ENCODE peak calls at places on chromosomes 3 and 15, in four cellular contexts. G is esophagus muscularis mucosa, Z is colonic mucosa, T is mucosa of descending colon. Q is an unnamed sample.

GRCh38 chr3:43534676-43535075 is 87.1 kb downstream of the ANO10 start:
- DNase-seq in G (no peak), Z (no peak), T (no peak), Q (no peak)

GRCh38 chr15:78100886-78101285 is 8.5 kb downstream of the SH2D7 start:
- DNase-seq in G (no peak), Z (no peak), T (no peak), Q (no peak)

GRCh38 chr3:16512435-16513140 is 911 bp downstream of the RFTN1 start:
- DNase-seq in G (no peak), Z (peak; percentile 36), T (peak; percentile 74), Q (no peak)

GRCh38 chr15:101382544-101382943 is 87.5 kb upstream of the SNRPA1 start:
- DNase-seq in G (no peak), Z (no peak), T (no peak), Q (no peak)

GRCh38 chr3:97841304-97841703 is 19.5 kb downstream of the CRYBG3 start:
- DNase-seq in G (no peak), Z (no peak), T (no peak), Q (no peak)

GRCh38 chr3:31522152-31522551 is 10.6 kb upstream of the STT3B start:
- DNase-seq in G (no peak), Z (no peak), T (no peak), Q (no peak)

GRCh38 chr3:144564011-144564410 is 592.4 kb downstream of the DIPK2A start:
- DNase-seq in G (no peak), Z (no peak), T (no peak), Q (no peak)

GRCh38 chr3:170532573-170532972 is 53.3 kb downstream of the SLC7A14 start:
- DNase-seq in G (no peak), Z (no peak), T (no peak), Q (no peak)

GRCh38 chr3:153246805-153247204 is 84.8 kb downstream of the RAP2B start:
- DNase-seq in G (no peak), Z (no peak), T (no peak), Q (no peak)

GRCh38 chr3:126528800-126529541 is 5.0 kb downstream of the CHST13 start:
- DNase-seq in G (no peak), Z (no peak), T (peak; percentile 34), Q (no peak)

GRCh38 chr3:52028572-52028971 is 27.8 kb downstream of the DUSP7 start:
- DNase-seq in G (no peak), Z (no peak), T (no peak), Q (no peak)

GRCh38 chr3:129611446-129611800 is 4.9 kb upstream of the PLXND1 start:
- DNase-seq in G (no peak), Z (no peak), T (peak; percentile 36), Q (no peak)

GRCh38 chr15:62445244-62445643 is 280.2 kb upstream of the C2CD4B start:
- DNase-seq in G (no peak), Z (no peak), T (no peak), Q (no peak)

GRCh38 chr3:76436895-76437294 is 603.0 kb upstream of the ROBO2 start:
- DNase-seq in G (no peak), Z (no peak), T (no peak), Q (no peak)

GRCh38 chr3:79461129-79461792 is 306.5 kb downstream of the ROBO1 start:
- DNase-seq in G (no peak), Z (no peak), T (no peak), Q (no peak)

GRCh38 chr15:65374831-65375401 is 2.9 kb downstream of the IGDCC3 start:
- DNase-seq in G (no peak), Z (no peak), T (no peak), Q (no peak)

GRCh38 chr3:150407818-150408231 is 273 bp upstream of the TSC22D2 start:
- DNase-seq in G (no peak), Z (peak; percentile 98), T (no peak), Q (peak; percentile 97)

GRCh38 chr15:91369823-91370222 is 269.8 kb downstream of the SV2B start:
- DNase-seq in G (no peak), Z (no peak), T (no peak), Q (no peak)

GRCh38 chr3:9339750-9340449 is 23.0 kb upstream of the THUMPD3 start:
- DNase-seq in G (no peak), Z (no peak), T (no peak), Q (no peak)

GRCh38 chr15:23869391-23869790 is 182.3 kb upstream of the NDN start:
- DNase-seq in G (no peak), Z (peak; percentile 43), T (peak; percentile 58), Q (no peak)

GRCh38 chr3:21551019-21551418 is 200.0 kb downstream of the ZNF385D start:
- DNase-seq in G (no peak), Z (no peak), T (no peak), Q (no peak)

GRCh38 chr15:75641603-75642002 is 1.6 kb upstream of the IMP3 start:
- DNase-seq in G (no peak), Z (no peak), T (no peak), Q (no peak)

GRCh38 chr3:49906004-49906860 is 2.6 kb upstream of the MST1R start:
- DNase-seq in G (no peak), Z (peak; percentile 90), T (peak; percentile 87), Q (peak; percentile 41)

GRCh38 chr3:138232705-138233364 is 45.7 kb downstream of the ARMC8 start:
- DNase-seq in G (no peak), Z (no peak), T (no peak), Q (no peak)

GRCh38 chr3:138227650-138228049 is 40.5 kb downstream of the ARMC8 start:
- DNase-seq in G (no peak), Z (no peak), T (no peak), Q (no peak)

GRCh38 chr3:138234401-138235179 is 47.5 kb downstream of the ARMC8 start:
- DNase-seq in G (no peak), Z (no peak), T (no peak), Q (no peak)

DNA sequence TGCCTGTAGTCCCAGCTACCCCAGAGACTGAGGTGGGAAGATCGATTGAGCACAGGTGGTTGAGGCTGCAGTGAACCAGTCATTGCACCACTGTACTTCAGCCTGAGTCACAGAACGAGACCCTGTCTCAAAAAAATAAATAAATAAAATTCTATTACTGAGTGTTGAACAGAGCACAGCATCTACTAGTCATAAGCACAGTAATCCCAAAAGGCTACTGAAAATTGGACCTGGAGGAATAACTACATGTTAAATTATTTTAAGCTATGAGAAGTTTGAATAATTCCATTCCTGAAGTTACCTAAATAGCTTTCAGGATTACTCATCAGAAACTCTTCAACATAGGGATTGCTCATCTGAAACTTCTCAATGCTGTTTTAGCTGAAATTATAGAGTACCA is 43.4 kb downstream of the ARMC8 start:
- DNase-seq in G (no peak), Z (no peak), T (no peak), Q (no peak)
- H3K36me3 ChIP-seq in G (peaks cover 95% of the 10 kb centered on the region), Z (no peaks in the 10 kb centered on the region), T (peaks cover 5% of the 10 kb centered on the region), Q (peaks cover 44% of the 10 kb centered on the region)

GRCh38 chr15:74194572-74195559 is 7.7 kb downstream of the STRA6 start:
- DNase-seq in G (no peak), Z (no peak), T (no peak), Q (no peak)
- H3K4me1 ChIP-seq in G (peaks cover 9% of the 10 kb centered on the region), Z (peaks cover 4% of the 10 kb centered on the region), T (peaks cover 6% of the 10 kb centered on the region), Q (no peaks in the 10 kb centered on the region)

GRCh38 chr3:69032137-69032536 is 18.7 kb upstream of the EOGT start:
- DNase-seq in G (no peak), Z (no peak), T (no peak), Q (no peak)

GRCh38 chr3:69031635-69032034 is 18.2 kb upstream of the EOGT start:
- DNase-seq in G (no peak), Z (no peak), T (no peak), Q (no peak)

GRCh38 chr3:69032737-69033136 is 19.3 kb upstream of the EOGT start:
- DNase-seq in G (no peak), Z (no peak), T (no peak), Q (no peak)

DNA sequence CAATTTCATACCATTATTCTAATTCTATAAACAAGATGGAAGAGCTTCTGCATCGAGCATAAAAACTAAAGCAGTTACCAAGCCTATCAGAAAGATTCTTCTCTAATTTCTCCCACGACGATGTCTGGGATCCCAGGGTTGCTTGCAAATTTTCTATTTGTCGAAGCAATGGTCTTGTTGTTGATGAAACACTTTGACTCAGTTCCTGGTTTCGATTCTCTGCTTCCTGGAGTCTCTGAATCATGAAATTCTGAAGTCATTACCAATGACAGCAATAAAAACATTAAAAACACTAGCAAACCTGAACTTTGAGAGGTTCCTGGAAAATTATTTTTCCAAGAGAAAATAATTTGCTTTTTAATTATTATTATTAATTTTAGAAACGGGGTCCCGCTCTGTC is 18.7 kb downstream of the TMF1 start:
- DNase-seq in G (no peak), Z (no peak), T (no peak), Q (no peak)
- H3K36me3 ChIP-seq in G (peaks cover 99% of the 10 kb centered on the region), Z (peaks cover 22% of the 10 kb centered on the region), T (peaks cover 14% of the 10 kb centered on the region), Q (peaks cover 53% of the 10 kb centered on the region)

DNA sequence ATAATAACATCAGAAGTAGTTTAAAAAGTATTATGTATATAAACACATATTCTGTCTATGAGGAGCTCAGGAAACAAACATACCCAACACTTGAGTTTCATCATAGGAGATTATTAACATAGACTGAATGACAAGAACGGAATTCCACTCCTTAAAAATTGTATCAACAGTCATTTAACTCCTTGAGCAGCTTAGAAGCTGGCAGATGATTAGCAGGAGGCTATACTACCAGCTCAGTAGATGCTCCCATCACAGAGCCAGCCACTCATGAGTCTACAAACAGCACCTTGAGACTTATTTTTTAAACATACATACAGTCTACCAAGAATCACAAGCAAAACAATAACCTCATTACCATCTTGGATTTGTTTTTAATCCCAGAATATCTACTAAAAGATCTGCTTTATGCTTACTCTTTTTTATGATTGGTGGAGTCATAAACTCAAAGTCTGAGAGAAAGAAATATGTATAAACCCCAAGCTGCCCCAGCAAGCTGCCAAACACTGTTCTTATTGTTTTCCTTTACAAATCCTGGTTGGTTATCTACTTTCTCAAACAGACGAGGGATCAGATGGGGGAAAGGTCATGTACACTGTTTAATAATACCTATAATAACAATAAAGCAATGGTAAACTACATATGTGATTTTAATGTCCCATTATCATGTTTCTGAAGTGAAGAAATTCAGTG is 59.5 kb downstream of the CBLB start:
- DNase-seq in G (no peak), Z (no peak), T (no peak), Q (no peak)
- H3K4me1 ChIP-seq in G (peaks cover 42% of the 10 kb centered on the region), Z (peaks cover 3% of the 10 kb centered on the region), T (peaks cover 16% of the 10 kb centered on the region), Q (peaks cover 8% of the 10 kb centered on the region)